ENCODE peak calls at places on chromosomes 6 and 20, in six cellular contexts. A, U, R, I, D and V are unnamed samples.

GRCh38 chr20:44198872-44199271 is 11.7 kb downstream of the OSER1 start:
- DNase-seq in D (no peak), A (no peak), U (no peak), I (no peak), R (no peak), V (no peak)

GRCh38 chr6:40735126-40735920 is 148.2 kb upstream of the LRFN2 start:
- DNase-seq in R (peak; percentile 5), U (no peak), A (no peak), D (no peak), I (no peak), V (no peak)

GRCh38 chr6:165850434-165851019 is 187.5 kb upstream of the PDE10A start:
- DNase-seq in D (peak; percentile 28), U (peak; percentile 46), R (peak; percentile 48), I (peak; percentile 17), A (peak; percentile 79), V (peak; percentile 77)

GRCh38 chr20:59331721-59332329 is 31.4 kb downstream of the EDN3 start:
- DNase-seq in I (no peak), A (no peak), R (no peak), D (no peak), U (no peak), V (no peak)

GRCh38 chr6:170062209-170062903 is 228.5 kb downstream of the DLL1 start:
- DNase-seq in I (no peak), R (no peak), D (no peak), U (no peak), A (no peak), V (no peak)

GRCh38 chr20:9576695-9577094 is 62.3 kb downstream of the LAMP5 start:
- DNase-seq in R (no peak), I (no peak), D (no peak), U (no peak), A (no peak), V (no peak)

GRCh38 chr20:34638532-34638931 is 38.4 kb downstream of the PIGU start:
- DNase-seq in D (no peak), U (no peak), R (no peak), I (no peak), A (no peak), V (no peak)

GRCh38 chr20:15316556-15316955 is 979.1 kb upstream of the FLRT3 start:
- DNase-seq in I (no peak), D (no peak), R (no peak), U (no peak), A (no peak), V (no peak)

GRCh38 chr20:39946946-39947345 is 742.1 kb downstream of the MAFB start:
- DNase-seq in I (no peak), R (no peak), A (no peak), D (no peak), U (no peak), V (no peak)

GRCh38 chr20:50967621-50968020 is 9.0 kb downstream of the MOCS3 start:
- DNase-seq in U (no peak), R (peak; percentile 36), I (no peak), D (no peak), A (no peak), V (no peak)

GRCh38 chr6:151379933-151380847 is 11.2 kb downstream of the ZBTB2 start:
- DNase-seq in U (no peak), I (no peak), A (no peak), R (no peak), D (no peak), V (no peak)

GRCh38 chr20:52152921-52153320 is 38.7 kb downstream of the ZFP64 start:
- DNase-seq in I (no peak), R (no peak), D (no peak), A (no peak), U (no peak), V (no peak)

GRCh38 chr6:152642578-152643375 is 5.6 kb upstream of the SYNE1 start:
- DNase-seq in I (no peak), D (peak; percentile 10), R (peak; percentile 14), U (peak; percentile 12), A (peak; percentile 63), V (peak; percentile 79)

GRCh38 chr6:10599046-10599445 is 77.9 kb downstream of the GCNT2 start:
- DNase-seq in I (no peak), R (no peak), U (no peak), D (no peak), A (no peak), V (no peak)

GRCh38 chr6:152094992-152095592 is 287.6 kb downstream of the ESR1 start:
- DNase-seq in U (peak; percentile 24), A (no peak), I (peak; percentile 90), R (peak; percentile 95), D (no peak), V (no peak)

GRCh38 chr20:58662142-58662473 is 11.0 kb downstream of the STX16 start:
- DNase-seq in I (no peak), U (no peak), R (no peak), D (no peak), A (no peak), V (no peak)

GRCh38 chr6:156658596-156659316 is 118.4 kb upstream of the ARID1B start:
- DNase-seq in D (no peak), U (no peak), A (no peak), I (no peak), R (no peak), V (no peak)

GRCh38 chr20:54250691-54251090 is 42.8 kb downstream of the PFDN4 start:
- DNase-seq in I (no peak), U (no peak), R (no peak), A (no peak), D (no peak), V (no peak)

GRCh38 chr6:144804246-144804790 is 519.2 kb downstream of the UTRN start:
- DNase-seq in I (no peak), R (no peak), U (no peak), A (no peak), D (no peak), V (no peak)

GRCh38 chr6:137722749-137723272 is 144.2 kb upstream of the TNFAIP3 start:
- DNase-seq in R (no peak), U (no peak), I (no peak), A (no peak), D (no peak), V (no peak)

GRCh38 chr6:144219056-144219685 is 66.0 kb upstream of the UTRN start:
- DNase-seq in U (no peak), I (no peak), R (peak; percentile 42), D (no peak), A (no peak), V (no peak)

GRCh38 chr6:32607988-32608298 is 18.3 kb upstream of the HLA-DRB1 start:
- DNase-seq in U (no peak), R (no peak), D (no peak), A (no peak), I (no peak), V (no peak)

GRCh38 chr6:128350416-128351254 is 169.8 kb downstream of the PTPRK start:
- DNase-seq in R (peak; percentile 69), U (no peak), D (no peak), A (no peak), I (no peak), V (no peak)

GRCh38 chr6:134753001-134753400 is 196.9 kb downstream of the ALDH8A1 start:
- DNase-seq in R (peak; percentile 85), I (no peak), D (no peak), A (no peak), U (no peak), V (no peak)

GRCh38 chr6:11317885-11318771 is 85.7 kb upstream of the NEDD9 start:
- DNase-seq in D (peak; percentile 40), I (peak; percentile 63), U (peak; percentile 22), R (peak; percentile 99), A (no peak), V (no peak)

GRCh38 chr6:30836431-30836866 is 47.9 kb upstream of the DDR1 start:
- DNase-seq in R (no peak), D (no peak), I (no peak), U (no peak), A (no peak), V (no peak)

GRCh38 chr20:13821876-13822275 is 37.0 kb downstream of the NDUFAF5 start:
- DNase-seq in A (no peak), R (no peak), I (no peak), U (no peak), D (no peak), V (no peak)

GRCh38 chr6:21101694-21102093 is 491.9 kb upstream of the SOX4 start:
- DNase-seq in R (no peak), D (no peak), A (no peak), I (no peak), U (no peak), V (no peak)

GRCh38 chr20:60078351-60079250 is 120.4 kb downstream of the CDH26 start:
- DNase-seq in U (no peak), R (no peak), A (no peak), I (no peak), D (no peak), V (no peak)